ENCODE peak calls at places on chromosome 3, in five cellular contexts. H is transverse colon, D is stomach, E is ovary, M is lower leg skin. G is an unnamed sample.

GRCh38 chr3:195075199-195075940 is 195.6 kb downstream of the XXYLT1 start:
- DNase-seq in H (no peak), E (no peak), D (no peak), M (no peak), G (no peak)

GRCh38 chr3:126258670-126259069 is 78.3 kb upstream of the ALDH1L1 start:
- DNase-seq in H (no peak), M (no peak), E (no peak), D (no peak), G (peak)

GRCh38 chr3:127682576-127682975 is 9.8 kb downstream of the ABTB1 start:
- DNase-seq in H (no peak), M (no peak), E (peak), D (peak), G (no peak)

GRCh38 chr3:7750296-7750695 is 751.3 kb upstream of the LMCD1 start:
- DNase-seq in H (no peak), E (no peak), M (no peak), D (no peak), G (no peak)

GRCh38 chr3:113214227-113214626 is 2.9 kb downstream of the BOC start:
- DNase-seq in E (no peak), H (no peak), M (no peak), D (no peak), G (no peak)

GRCh38 chr3:188905991-188906635 is 265.7 kb upstream of the TPRG1 start:
- DNase-seq in D (no peak), E (no peak), M (no peak), H (no peak), G (no peak)

GRCh38 chr3:33578325-33579180 is 138.3 kb upstream of the UBP1 start:
- DNase-seq in D (no peak), E (no peak), H (no peak), M (no peak), G (no peak)

GRCh38 chr3:4309476-4310121 is 6.4 kb downstream of the SETMAR start:
- DNase-seq in M (no peak), H (no peak), D (no peak), E (no peak), G (no peak)

GRCh38 chr3:133747907-133748639 is 1.9 kb downstream of the TF start:
- DNase-seq in D (no peak), E (no peak), H (no peak), M (no peak), G (no peak)

GRCh38 chr3:126131881-126132750 is 48.2 kb upstream of the SLC41A3 start:
- DNase-seq in D (peak), M (no peak), E (no peak), H (peak), G (peak)

GRCh38 chr3:156908398-156908797 is 82.2 kb downstream of the LEKR1 start:
- DNase-seq in D (no peak), H (no peak), E (no peak), M (no peak), G (no peak)

GRCh38 chr3:122506450-122506849 is 8.3 kb downstream of the KPNA1 start:
- DNase-seq in D (no peak), M (no peak), E (no peak), H (no peak), G (no peak)

GRCh38 chr3:179991877-179992276 is 44.9 kb downstream of the PEX5L start:
- DNase-seq in E (no peak), D (no peak), H (no peak), M (no peak), G (no peak)

GRCh38 chr3:31412832-31413231 is 119.9 kb upstream of the STT3B start:
- DNase-seq in E (no peak), D (no peak), H (no peak), M (no peak), G (no peak)

GRCh38 chr3:8549354-8549753 is 47.7 kb downstream of the LMCD1 start:
- DNase-seq in E (no peak), H (no peak), M (no peak), D (no peak), G (no peak)

GRCh38 chr3:13192471-13193213 is 119.4 kb upstream of the IQSEC1 start:
- DNase-seq in H (no peak), M (no peak), D (no peak), E (no peak), G (no peak)

GRCh38 chr3:64716110-64716509 is 28.3 kb upstream of the ADAMTS9 start:
- DNase-seq in D (no peak), M (no peak), H (no peak), E (no peak), G (no peak)

GRCh38 chr3:171565671-171566070 is 105.5 kb upstream of the TNIK start:
- DNase-seq in H (no peak), D (no peak), E (no peak), M (no peak), G (no peak)

GRCh38 chr3:177905895-177906511 is 630.2 kb upstream of the KCNMB2 start:
- DNase-seq in D (no peak), M (no peak), H (no peak), E (no peak), G (peak)

GRCh38 chr3:40167958-40168357 is 141.5 kb upstream of the EIF1B start:
- DNase-seq in D (peak), E (no peak), M (no peak), H (no peak), G (no peak)

GRCh38 chr3:55059027-55059629 is 131.3 kb upstream of the LRTM1 start:
- DNase-seq in E (no peak), D (no peak), M (no peak), H (no peak), G (no peak)

GRCh38 chr3:123244128-123244527 is 42.4 kb downstream of the SEC22A start:
- DNase-seq in H (no peak), D (no peak), E (peak), M (no peak), G (no peak)

GRCh38 chr3:129184396-129184656 is 630 bp upstream of the CNBP start:
- DNase-seq in E (no peak), H (peak), D (no peak), M (no peak), G (no peak)

GRCh38 chr3:181417748-181418147 is 294.0 kb upstream of the SOX2 start:
- DNase-seq in D (no peak), H (no peak), M (no peak), E (no peak), G (no peak)

GRCh38 chr3:178060406-178060805 is 475.8 kb upstream of the KCNMB2 start:
- DNase-seq in M (peak), D (no peak), H (no peak), E (no peak), G (peak)

GRCh38 chr3:13019243-13019701 is 54.0 kb downstream of the IQSEC1 start:
- DNase-seq in M (no peak), H (no peak), D (no peak), E (peak), G (no peak)

GRCh38 chr3:154151969-154152368 is 30.8 kb downstream of the ARHGEF26 start:
- DNase-seq in H (no peak), D (no peak), E (no peak), M (no peak), G (no peak)

GRCh38 chr3:27201435-27201966 is 167.7 kb downstream of the NEK10 start:
- DNase-seq in E (no peak), H (peak), M (no peak), D (no peak), G (no peak)

GRCh38 chr3:114706591-114707224 is 412.9 kb downstream of the TIGIT start:
- DNase-seq in H (no peak), D (no peak), M (no peak), E (no peak), G (peak)

GRCh38 chr3:71972031-71972430 is 187.1 kb upstream of the PROK2 start:
- DNase-seq in E (no peak), D (no peak), M (no peak), H (no peak), G (no peak)

GRCh38 chr3:99881121-99881524 is 63.5 kb downstream of the CMSS1 start:
- DNase-seq in D (no peak), M (no peak), E (no peak), H (no peak), G (no peak)

GRCh38 chr3:140585828-140586227 is 92.0 kb upstream of the TRIM42 start:
- DNase-seq in M (no peak), H (no peak), D (no peak), E (no peak), G (no peak)

GRCh38 chr3:66039590-66039887 is 821 bp upstream of the MAGI1 start:
- DNase-seq in E (peak), H (peak), M (no peak), D (peak), G (no peak)

GRCh38 chr3:134803051-134803505 is 8.0 kb downstream of the EPHB1 start:
- DNase-seq in D (no peak), H (no peak), E (no peak), M (no peak), G (no peak)

GRCh38 chr3:13708871-13709595 is 160.1 kb downstream of the FBLN2 start:
- DNase-seq in D (no peak), M (no peak), H (no peak), E (no peak), G (no peak)

GRCh38 chr3:192750201-192750600 is 22.9 kb upstream of the FGF12 start:
- DNase-seq in D (no peak), E (no peak), H (no peak), M (no peak), G (no peak)

GRCh38 chr3:54830658-54831057 is 97.2 kb downstream of the LRTM1 start:
- DNase-seq in D (no peak), M (no peak), E (no peak), H (no peak), G (no peak)

GRCh38 chr3:38763569-38763968 is 52.4 kb downstream of the SCN10A start:
- DNase-seq in D (no peak), M (no peak), H (no peak), E (no peak), G (no peak)

GRCh38 chr3:149299938-149300791 is 33.3 kb downstream of the TM4SF18 start:
- DNase-seq in E (no peak), H (peak), D (peak), M (no peak), G (peak)

GRCh38 chr3:64595253-64595694 is 92.5 kb downstream of the ADAMTS9 start:
- DNase-seq in D (no peak), E (peak), H (peak), M (peak), G (peak)

DNA sequence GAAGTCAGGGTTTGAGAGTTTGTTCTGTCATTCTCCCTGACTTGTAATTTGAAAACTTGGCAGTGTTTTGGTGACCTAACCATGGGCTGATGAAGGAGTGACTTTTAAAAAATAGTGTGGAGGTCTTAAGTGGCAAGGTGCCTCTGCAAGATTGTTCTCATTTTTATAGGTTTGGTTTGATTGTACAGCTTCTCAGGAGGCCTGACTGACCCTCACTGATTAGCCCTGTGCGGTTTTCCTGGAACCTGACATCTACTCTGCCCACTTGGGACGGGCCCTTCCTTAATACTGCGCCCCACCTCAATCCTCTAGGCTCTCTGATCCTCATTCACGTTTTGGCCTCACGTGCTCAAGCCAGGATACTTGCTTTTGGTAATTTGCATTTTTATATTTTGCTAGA is 2.8 kb downstream of the UBE2E1 start:
- DNase-seq in M (no peak), D (no peak), E (no peak), H (no peak), G (no peak)
- TF ChIP-seq POLR2A in M (no peak), D (no peak), E (no peak), H (no peak), G (no peak)

GRCh38 chr3:159765025-159765859 is 223.4 kb upstream of the IL12A start:
- DNase-seq in M (peak), E (peak), H (peak), D (peak), G (peak)
- TF ChIP-seq POLR2A in M (no peak), E (no peak), H (peak), D (no peak), G (no peak)

GRCh38 chr3:142597898-142598297 is 1.7 kb downstream of the PLS1 start:
- DNase-seq in D (no peak), M (no peak), H (peak), E (no peak), G (no peak)

GRCh38 chr3:142595581-142595950 is 627 bp upstream of the PLS1 start:
- DNase-seq in E (no peak), H (no peak), M (no peak), D (no peak), G (no peak)

GRCh38 chr3:142596726-142597088 is 514 bp downstream of the PLS1 start:
- DNase-seq in H (no peak), E (no peak), M (no peak), D (no peak), G (no peak)

GRCh38 chr3:142595141-142595540 is 1.1 kb upstream of the PLS1 start:
- DNase-seq in D (no peak), H (no peak), E (no peak), M (no peak), G (no peak)

GRCh38 chr3:142595951-142596725 is at the start of gene PLS1:
- DNase-seq in M (peak), E (peak), D (peak), H (peak), G (peak)
- TF ChIP-seq POLR2A in M (no peak), E (no peak), D (peak), H (peak), G (peak)

GRCh38 chr3:48989126-48989795 is 780 bp upstream of the P4HTM start:
- DNase-seq in D (no peak), E (peak), M (no peak), H (no peak), G (no peak)

GRCh38 chr3:48993834-48994233 is 3.8 kb downstream of the P4HTM start:
- DNase-seq in D (no peak), M (no peak), H (no peak), E (no peak), G (no peak)

GRCh38 chr3:48991851-48992545 is 2.0 kb downstream of the P4HTM start:
- DNase-seq in H (no peak), E (no peak), M (no peak), D (no peak), G (no peak)

GRCh38 chr3:48990636-48991421 is 788 bp downstream of the P4HTM start:
- DNase-seq in M (no peak), E (no peak), H (peak), D (no peak), G (no peak)

DNA sequence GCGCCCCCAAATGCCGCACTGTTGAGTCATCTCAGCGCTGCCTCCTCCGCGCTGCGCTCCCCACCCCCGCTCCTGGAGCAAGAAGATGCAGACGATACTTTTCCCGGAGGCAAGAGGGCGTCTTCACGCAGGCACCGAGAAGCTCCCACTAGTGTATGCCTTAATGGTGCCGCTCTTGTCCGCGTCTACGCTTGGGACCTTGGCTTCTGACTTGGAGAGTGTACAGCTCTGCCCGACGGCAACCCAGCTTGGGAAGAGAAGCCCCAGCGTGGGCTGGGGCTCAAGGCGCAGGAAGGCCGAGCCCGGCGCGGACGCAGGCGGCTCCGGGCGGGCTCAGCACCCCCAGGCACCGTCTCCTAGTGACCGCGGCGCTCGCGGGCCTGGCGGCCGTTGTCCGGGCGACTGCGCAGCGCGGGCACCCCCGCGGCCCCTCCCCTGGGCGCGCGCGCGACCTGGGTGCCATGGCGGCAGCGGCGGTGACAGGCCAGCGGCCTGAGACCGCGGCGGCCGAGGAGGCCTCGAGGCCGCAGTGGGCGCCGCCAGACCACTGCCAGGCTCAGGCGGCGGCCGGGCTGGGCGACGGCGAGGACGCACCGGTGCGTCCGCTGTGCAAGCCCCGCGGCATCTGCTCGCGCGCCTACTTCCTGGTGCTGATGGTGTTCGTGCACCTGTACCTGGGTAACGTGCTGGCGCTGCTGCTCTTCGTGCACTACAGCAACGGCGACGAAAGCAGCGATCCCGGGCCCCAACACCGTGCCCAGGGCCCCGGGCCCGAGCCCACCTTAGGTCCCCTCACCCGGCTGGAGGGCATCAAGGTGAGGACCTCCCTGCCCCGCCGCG is at the start of gene P4HTM:
- DNase-seq in D (peak), E (peak), H (peak), M (peak), G (peak)
- TF ChIP-seq POLR2A in D (no peak), E (peak), H (peak), M (no peak), G (no peak)

GRCh38 chr3:185282696-185283373 is 29.0 kb upstream of the EHHADH start:
- DNase-seq in M (peak), D (peak), E (peak), H (peak), G (peak)
- TF ChIP-seq POLR2A in M (no peak), D (no peak), E (peak), H (peak), G (peak)